ENCODE peak calls at places on chromosomes 7 and 10, in nine cellular contexts. Y is T follicular helper cell; N is T-helper 1 cell; X is PC-9; D is activated gamma-delta T cell treated with anti-CD3 and anti-CD28 coated beads, Interleukin-2, amount 50 U/mL, for 16 hours; O is adipocyte; L is glomerular endothelial cell; I is activated CD4-positive, alpha-beta T cell treated with anti-CD3 and anti-CD28 coated beads, Interleukin-2, amount 10 ng/mL, durations not matched to agents 7 days and 5 days; M is H7. P is an unnamed sample.
A peak's percentile ranks its signal among the peaks of the same experiment; 100 is the strongest.

GRCh38 chr7:113083132-113083833 is 3.3 kb downstream of the GPR85 start:
- DNase-seq in Y (no peak), N (no peak), X (no peak), D (no peak), O (no peak), L (no peak), I (no peak), M (peak; percentile 2), P (no peak)

GRCh38 chr10:110643670-110644597 is at the start of gene RBM20:
- DNase-seq in Y (no peak), N (no peak), X (no peak), D (no peak), O (peak; percentile 49), L (no peak), I (peak; percentile 16), M (peak; percentile 82), P (no peak)

GRCh38 chr7:1961776-1962276 is 270.9 kb downstream of the MAD1L1 start:
- DNase-seq in Y (no peak), N (peak; percentile 17), X (no peak), D (peak; percentile 39), O (peak; percentile 60), L (no peak), I (peak; percentile 22), M (no peak), P (no peak)

GRCh38 chr7:194257-194995 is 2.1 kb downstream of the FAM20C start:
- DNase-seq in Y (no peak), N (no peak), X (peak; percentile 80), D (no peak), O (peak; percentile 63), L (no peak), I (no peak), M (peak; percentile 88), P (no peak)

GRCh38 chr7:155830961-155831806 is 18.9 kb upstream of the SHH start:
- DNase-seq in Y (no peak), N (no peak), X (no peak), D (no peak), O (no peak), L (no peak), I (no peak), M (peak; percentile 55), P (peak; percentile 52)

GRCh38 chr7:19139706-19140327 is 5.4 kb downstream of the FERD3L start:
- DNase-seq in Y (no peak), N (no peak), X (no peak), D (no peak), O (no peak), L (no peak), I (no peak), M (no peak), P (no peak)

GRCh38 chr7:66330961-66331360 is 125.8 kb downstream of the TPST1 start:
- DNase-seq in Y (no peak), N (no peak), X (no peak), D (no peak), O (peak; percentile 29), L (no peak), I (no peak), M (no peak), P (no peak)

GRCh38 chr7:128679920-128680319 is 7.8 kb downstream of the GARIN1A start:
- DNase-seq in Y (no peak), N (no peak), X (no peak), D (no peak), O (no peak), L (no peak), I (no peak), M (no peak), P (no peak)

GRCh38 chr10:29102636-29103035 is 186.2 kb upstream of the LYZL1 start:
- DNase-seq in Y (no peak), N (no peak), X (peak; percentile 33), D (no peak), O (no peak), L (no peak), I (no peak), M (no peak), P (no peak)

GRCh38 chr7:49791089-49791741 is 17.8 kb downstream of the VWC2 start:
- DNase-seq in Y (no peak), N (no peak), X (no peak), D (no peak), O (no peak), L (no peak), I (no peak), M (peak; percentile 73), P (no peak)

GRCh38 chr10:64036996-64037666 is 515.9 kb downstream of the REEP3 start:
- DNase-seq in Y (no peak), N (no peak), X (no peak), D (no peak), O (no peak), L (no peak), I (no peak), M (no peak), P (no peak)

GRCh38 chr10:117503170-117503885 is 39.2 kb upstream of the EMX2 start:
- DNase-seq in Y (no peak), N (no peak), X (no peak), D (no peak), O (peak; percentile 47), L (no peak), I (no peak), M (no peak), P (peak; percentile 21)

GRCh38 chr10:33032354-33033254 is 74.6 kb upstream of the ITGB1 start:
- DNase-seq in Y (no peak), N (no peak), X (no peak), D (no peak), O (peak; percentile 47), L (peak; percentile 75), I (no peak), M (no peak), P (no peak)

GRCh38 chr7:134784251-134785049 is 5.0 kb downstream of the CALD1 start:
- DNase-seq in Y (no peak), N (no peak), X (no peak), D (no peak), O (no peak), L (no peak), I (no peak), M (no peak), P (no peak)

GRCh38 chr10:110664483-110665420 is 20.6 kb downstream of the RBM20 start:
- DNase-seq in Y (no peak), N (no peak), X (peak; percentile 72), D (no peak), O (peak; percentile 85), L (no peak), I (no peak), M (no peak), P (no peak)

GRCh38 chr7:44046321-44047061 is 2.0 kb downstream of the DBNL start:
- DNase-seq in Y (no peak), N (no peak), X (no peak), D (no peak), O (no peak), L (no peak), I (peak; percentile 48), M (no peak), P (peak; percentile 42)

GRCh38 chr7:135812151-135812550 is 63.5 kb upstream of the FAM180A start:
- DNase-seq in Y (no peak), N (no peak), X (no peak), D (no peak), O (no peak), L (no peak), I (no peak), M (no peak), P (no peak)

GRCh38 chr7:128450409-128450808 is 5.3 kb upstream of the HILPDA start:
- DNase-seq in Y (no peak), N (no peak), X (no peak), D (no peak), O (no peak), L (no peak), I (no peak), M (no peak), P (no peak)

GRCh38 chr7:4631664-4632171 is 50.4 kb upstream of the FOXK1 start:
- DNase-seq in Y (no peak), N (no peak), X (peak; percentile 79), D (no peak), O (peak; percentile 98), L (no peak), I (no peak), M (peak; percentile 84), P (peak; percentile 86)

GRCh38 chr7:24778543-24779282 is 21.4 kb upstream of the GSDME start:
- DNase-seq in Y (no peak), N (no peak), X (no peak), D (no peak), O (peak; percentile 89), L (no peak), I (no peak), M (no peak), P (peak; percentile 71)

GRCh38 chr10:76492026-76492425 is 1060.6 kb downstream of the LRMDA start:
- DNase-seq in Y (no peak), N (no peak), X (no peak), D (no peak), O (peak; percentile 39), L (peak; percentile 7), I (no peak), M (no peak), P (no peak)

GRCh38 chr10:17453377-17454091 is 861 bp downstream of the ST8SIA6 start:
- DNase-seq in Y (peak; percentile 4), N (peak; percentile 19), X (peak; percentile 59), D (no peak), O (peak; percentile 72), L (no peak), I (peak; percentile 18), M (peak; percentile 78), P (peak; percentile 76)

GRCh38 chr10:15419279-15419874 is 48.3 kb upstream of the FAM171A1 start:
- DNase-seq in Y (peak; percentile 7), N (no peak), X (no peak), D (no peak), O (peak; percentile 81), L (no peak), I (peak; percentile 36), M (peak; percentile 53), P (no peak)

GRCh38 chr7:24764972-24765744 is 7.9 kb upstream of the GSDME start:
- DNase-seq in Y (no peak), N (no peak), X (no peak), D (no peak), O (peak; percentile 40), L (no peak), I (no peak), M (no peak), P (no peak)

GRCh38 chr7:46999866-47000265 is 582.0 kb downstream of the TNS3 start:
- DNase-seq in Y (no peak), N (no peak), X (no peak), D (no peak), O (no peak), L (no peak), I (no peak), M (no peak), P (no peak)

GRCh38 chr10:106167946-106168345 is 996.6 kb downstream of the SORCS1 start:
- DNase-seq in Y (no peak), N (no peak), X (no peak), D (no peak), O (no peak), L (no peak), I (no peak), M (no peak), P (no peak)

GRCh38 chr10:3948843-3949242 is 163.8 kb upstream of the KLF6 start:
- DNase-seq in Y (peak; percentile 62), N (peak; percentile 65), X (no peak), D (peak; percentile 61), O (no peak), L (peak; percentile 78), I (peak; percentile 88), M (no peak), P (no peak)

GRCh38 chr7:73809454-73810090 is 21.2 kb upstream of the CLDN4 start:
- DNase-seq in Y (no peak), N (no peak), X (peak; percentile 87), D (no peak), O (no peak), L (no peak), I (no peak), M (peak; percentile 45), P (peak; percentile 64)

GRCh38 chr7:106050743-106051110 is 61.4 kb downstream of the SYPL1 start:
- DNase-seq in Y (no peak), N (no peak), X (peak; percentile 25), D (no peak), O (peak; percentile 69), L (no peak), I (no peak), M (no peak), P (no peak)

GRCh38 chr7:113955157-113955556 is 36.3 kb upstream of the PPP1R3A start:
- DNase-seq in Y (no peak), N (no peak), X (no peak), D (no peak), O (no peak), L (no peak), I (no peak), M (no peak), P (no peak)

GRCh38 chr10:35700490-35700887 is 58.4 kb upstream of the FZD8 start:
- DNase-seq in Y (no peak), N (no peak), X (no peak), D (no peak), O (no peak), L (no peak), I (no peak), M (no peak), P (no peak)

P was measured in upper lobe of right lung.